ENCODE peak calls at places on chromosomes 2 and 18, in eight cellular contexts. V is fibroblast of pulmonary artery, Y is upper lobe of right lung, E is AG10803, C is fibroblast of lung, L is astrocyte of the cerebellum, Q is stomach, F is pancreas. B is an unnamed sample.
A peak's percentile ranks its signal among the peaks of the same experiment; 100 is the strongest.

GRCh38 chr18:22210331-22210754 is 41.0 kb downstream of the GATA6 start:
- DNase-seq in E (peak; percentile 24), V (peak; percentile 69), C (peak; percentile 83), Y (no peak), L (no peak), F (no peak), Q (no peak), B (peak; percentile 53)

GRCh38 chr18:61322265-61322873 is 10.9 kb upstream of the CDH20 start:
- DNase-seq in E (peak; percentile 50), Q (peak; percentile 44), L (peak; percentile 16), Y (peak; percentile 65), V (peak; percentile 64), F (peak; percentile 38), C (peak; percentile 38), B (peak; percentile 63)

GRCh38 chr2:61995059-61995458 is 89.6 kb downstream of the COMMD1 start:
- DNase-seq in C (no peak), E (no peak), L (no peak), F (no peak), Y (no peak), V (peak; percentile 24), Q (no peak), B (no peak)

GRCh38 chr2:28401948-28402550 is 9.4 kb downstream of the FOSL2 start:
- DNase-seq in L (no peak), V (no peak), Q (no peak), F (no peak), Y (no peak), C (no peak), E (no peak), B (no peak)

GRCh38 chr18:13710460-13710859 is 15.9 kb downstream of the FAM210A start:
- DNase-seq in V (no peak), F (no peak), Q (no peak), E (peak; percentile 2), C (peak; percentile 75), L (no peak), Y (peak; percentile 71), B (peak; percentile 37)

GRCh38 chr18:34866739-34867138 is 156.6 kb downstream of the DTNA start:
- DNase-seq in V (peak; percentile 31), E (peak; percentile 7), C (no peak), Y (no peak), Q (no peak), F (no peak), L (peak; percentile 1), B (peak; percentile 33)

GRCh38 chr18:28559511-28559910 is 382.6 kb upstream of the CDH2 start:
- DNase-seq in E (no peak), C (no peak), Y (no peak), Q (no peak), V (peak; percentile 18), F (no peak), L (no peak), B (no peak)

GRCh38 chr2:25276569-25277465 is 64.9 kb downstream of the DNMT3A start:
- DNase-seq in C (peak; percentile 39), L (no peak), Y (peak; percentile 81), F (peak; percentile 59), V (no peak), Q (peak; percentile 55), E (no peak), B (no peak)

GRCh38 chr2:22855761-22856184 is 529.2 kb upstream of the KLHL29 start:
- DNase-seq in V (no peak), L (no peak), C (no peak), F (no peak), Y (no peak), Q (no peak), E (no peak), B (no peak)

GRCh38 chr18:58321986-58322385 is 278.0 kb downstream of the NEDD4L start:
- DNase-seq in V (peak; percentile 77), F (peak; percentile 62), L (peak; percentile 41), Y (no peak), C (peak; percentile 80), Q (peak; percentile 67), E (peak; percentile 87), B (peak; percentile 74)

GRCh38 chr2:218860950-218861381 is 1.4 kb downstream of the WNT6 start:
- DNase-seq in Y (peak; percentile 48), E (peak; percentile 17), Q (no peak), V (peak; percentile 60), F (no peak), L (no peak), C (peak; percentile 67), B (peak; percentile 20)

GRCh38 chr2:37323770-37324535 is 680 bp downstream of the PRKD3 start:
- DNase-seq in Y (peak; percentile 76), C (peak; percentile 43), F (peak; percentile 25), L (no peak), E (peak; percentile 23), V (peak; percentile 40), Q (no peak), B (peak; percentile 50)

GRCh38 chr2:69100220-69100723 is 87.3 kb downstream of the ANTXR1 start:
- DNase-seq in Y (no peak), L (no peak), C (no peak), E (peak; percentile 91), V (peak; percentile 86), F (no peak), Q (no peak), B (peak; percentile 32)

GRCh38 chr2:145530653-145531052 is 1010.7 kb upstream of the ZEB2 start:
- DNase-seq in F (no peak), V (no peak), L (no peak), Q (no peak), C (peak; percentile 3), Y (no peak), E (no peak), B (no peak)

GRCh38 chr2:236168110-236169067 is at the start of gene GBX2:
- DNase-seq in V (peak; percentile 57), C (peak; percentile 69), L (no peak), E (peak; percentile 48), Y (peak; percentile 58), F (no peak), Q (no peak), B (peak; percentile 72)

GRCh38 chr2:28662468-28663095 is 89.0 kb upstream of the PPP1CB start:
- DNase-seq in V (peak; percentile 63), F (no peak), C (peak; percentile 72), E (peak; percentile 31), L (no peak), Y (no peak), Q (peak; percentile 53), B (peak; percentile 63)

GRCh38 chr18:63578357-63578958 is 8.7 kb upstream of the SERPINB13 start:
- DNase-seq in Y (no peak), V (peak; percentile 54), C (peak; percentile 8), F (no peak), Q (no peak), L (peak; percentile 29), E (peak; percentile 51), B (peak; percentile 59)

GRCh38 chr2:30622452-30622851 is 175.4 kb downstream of the LCLAT1 start:
- DNase-seq in E (no peak), L (no peak), Y (no peak), F (no peak), Q (no peak), V (no peak), C (no peak), B (no peak)

GRCh38 chr2:167345559-167345958 is 457.3 kb downstream of the XIRP2 start:
- DNase-seq in Q (no peak), E (no peak), F (no peak), C (no peak), L (no peak), Y (no peak), V (no peak), B (no peak)

GRCh38 chr2:218323526-218324472 is 31.5 kb upstream of the TMBIM1 start:
- DNase-seq in Y (peak; percentile 80), C (peak; percentile 41), F (peak; percentile 45), L (no peak), V (peak; percentile 85), Q (no peak), E (peak; percentile 35), B (peak; percentile 15)

GRCh38 chr2:165016772-165017411 is 61.6 kb upstream of the SLC38A11 start:
- DNase-seq in Q (no peak), C (peak; percentile 60), E (peak; percentile 47), F (no peak), L (peak; percentile 34), V (peak; percentile 54), Y (no peak), B (peak; percentile 57)
- H3K4me3 ChIP-seq in Q (no peak overlapping the region), C (no peak overlapping the region), E (no peak overlapping the region), F (peak overlapping the region; percentile 5), L (no peak overlapping the region), V (no peak overlapping the region), Y (no peak overlapping the region), B (no peak overlapping the region)

GRCh38 chr18:54335638-54336173 is 22.0 kb downstream of the STARD6 start:
- DNase-seq in Q (no peak), Y (no peak), V (no peak), E (no peak), F (no peak), L (no peak), C (no peak), B (no peak)

GRCh38 chr18:54329787-54330186 is 27.9 kb downstream of the STARD6 start:
- DNase-seq in V (no peak), E (no peak), F (no peak), L (no peak), Y (no peak), Q (no peak), C (no peak), B (no peak)

GRCh38 chr18:54327818-54328217 is 29.8 kb downstream of the STARD6 start:
- DNase-seq in E (no peak), F (no peak), L (no peak), Q (no peak), C (no peak), V (no peak), Y (no peak), B (no peak)

GRCh38 chr18:54330768-54331548 is 26.7 kb downstream of the STARD6 start:
- DNase-seq in C (no peak), V (no peak), Y (no peak), E (no peak), L (no peak), F (no peak), Q (no peak), B (no peak)
- TF ChIP-seq CTCF in C (no peak), V (peak; percentile 12), Y (peak; percentile 23), E (peak; percentile 20), L (no peak), F (peak; percentile 5), Q (no peak), B (no peak)

DNA sequence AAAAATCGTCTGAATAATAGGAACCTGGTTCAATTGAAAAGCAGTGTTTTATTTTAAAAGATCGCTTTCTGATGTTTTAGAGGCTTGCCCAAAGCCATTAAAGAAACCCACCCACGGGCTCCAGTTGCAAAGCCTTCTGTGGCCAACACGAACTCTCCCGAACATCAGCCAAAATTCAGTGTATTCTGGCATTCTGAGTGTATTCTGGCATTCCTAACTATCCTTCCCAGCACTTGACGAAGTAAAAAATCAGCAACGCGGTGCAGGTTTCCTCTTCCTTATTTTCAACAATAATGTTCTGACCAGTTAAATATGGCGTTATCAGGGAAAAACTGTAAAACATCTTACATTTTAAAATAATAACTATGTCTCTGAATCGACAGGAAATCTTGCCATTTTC is 44.6 kb downstream of the ZNF516 start:
- DNase-seq in E (peak; percentile 59), Q (no peak), L (peak; percentile 47), V (peak; percentile 55), C (peak; percentile 71), F (no peak), Y (no peak), B (peak; percentile 63)
- H3K4me3 ChIP-seq in E (peak overlapping the region; percentile 66), Q (peak overlapping the region; percentile 51), L (peak overlapping the region; percentile 34), V (peak overlapping the region; percentile 47), C (peak overlapping the region; percentile 40), F (peak overlapping the region; percentile 43), Y (peak overlapping the region; percentile 55), B (peak overlapping the region; percentile 46)

DNA sequence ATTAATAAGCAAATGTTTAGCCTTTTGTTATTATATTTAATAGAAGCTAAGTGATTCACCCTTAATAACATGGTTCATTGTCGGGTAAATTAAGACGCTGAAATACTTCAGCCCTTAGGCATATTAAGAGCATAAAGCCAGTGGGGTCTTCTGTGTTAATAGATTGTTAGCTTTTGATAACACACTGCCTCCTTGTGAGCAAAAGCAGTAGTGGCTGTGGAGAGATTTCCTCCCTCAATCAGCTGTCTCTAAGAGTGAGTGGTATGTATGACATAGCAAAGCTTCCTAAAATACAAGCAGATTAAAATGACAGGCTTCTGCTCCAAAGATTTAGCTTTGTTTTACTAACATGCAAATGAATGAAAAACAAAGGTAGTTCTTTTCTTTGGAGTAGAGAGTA is 143.7 kb upstream of the SYT4 start:
- DNase-seq in Q (no peak), Y (no peak), E (no peak), F (no peak), V (no peak), C (no peak), L (no peak), B (no peak)
- TF ChIP-seq CTCF in Q (no peak), Y (no peak), E (no peak), F (no peak), V (peak; percentile 13), C (no peak), L (peak; percentile 33), B (peak; percentile 29)

B was measured in astrocyte of the spinal cord.